ENCODE peak calls at places on chromosomes 4 and X, in eight cellular contexts. D is sigmoid colon; W is coronary artery; K is pancreas; B is CD8-positive, alpha-beta T cell; P is hepatocyte; Y is AG04450; X is HCT116. L is an unnamed sample.
A peak's percentile ranks its signal among the peaks of the same experiment; 100 is the strongest.

GRCh38 chrX:138128025-138128671 is 562.2 kb downstream of the ZIC3 start:
- DNase-seq in X (peak; percentile 1), D (no peak), Y (no peak), K (peak; percentile 15), B (no peak), W (no peak), P (peak; percentile 40), L (no peak)

GRCh38 chrX:40996886-40997530 is 88.2 kb upstream of the USP9X start:
- DNase-seq in P (peak; percentile 78), K (no peak), W (no peak), X (peak; percentile 42), D (no peak), B (no peak), Y (no peak), L (no peak)

GRCh38 chr4:121594796-121595526 is 101.8 kb downstream of the ANXA5 start:
- DNase-seq in B (no peak), Y (no peak), W (no peak), P (peak; percentile 13), K (peak; percentile 9), D (peak; percentile 64), X (no peak), L (no peak)

GRCh38 chrX:274904-275475 is 6.2 kb upstream of the PLCXD1 start:
- DNase-seq in X (no peak), D (no peak), Y (no peak), P (peak; percentile 72), W (no peak), K (no peak), B (no peak), L (peak; percentile 77)

GRCh38 chr4:77745792-77746191 is 73.4 kb downstream of the CNOT6L start:
- DNase-seq in B (no peak), D (no peak), P (no peak), Y (no peak), W (no peak), K (no peak), X (no peak), L (no peak)

GRCh38 chr4:73606465-73606974 is 13.7 kb downstream of the RASSF6 start:
- DNase-seq in X (no peak), Y (no peak), B (no peak), D (no peak), K (no peak), P (peak; percentile 23), W (no peak), L (no peak)

GRCh38 chr4:96736352-96736889 is 896.5 kb downstream of the PDHA2 start:
- DNase-seq in D (no peak), Y (no peak), B (no peak), W (no peak), K (no peak), P (peak; percentile 32), X (peak; percentile 64), L (no peak)

GRCh38 chr4:157907224-157907623 is 265.6 kb downstream of the GASK1B start:
- DNase-seq in Y (no peak), B (no peak), X (no peak), K (no peak), D (no peak), W (no peak), P (no peak), L (no peak)

GRCh38 chr4:25813705-25814104 is 49.1 kb downstream of the SEL1L3 start:
- DNase-seq in D (no peak), P (no peak), Y (peak; percentile 34), X (no peak), B (no peak), W (no peak), K (peak; percentile 35), L (no peak)

GRCh38 chrX:143304518-143304917 is 212.8 kb downstream of the SPANXN3 start:
- DNase-seq in D (no peak), Y (no peak), W (no peak), B (no peak), K (no peak), X (no peak), P (no peak), L (no peak)

GRCh38 chr4:4477796-4478195 is 64.1 kb downstream of the STX18 start:
- DNase-seq in P (no peak), D (no peak), Y (no peak), W (no peak), X (no peak), B (no peak), K (peak; percentile 32), L (no peak)

GRCh38 chr4:74623041-74623440 is 171.3 kb downstream of the BTC start:
- DNase-seq in D (no peak), W (no peak), B (no peak), P (peak; percentile 65), K (no peak), Y (no peak), X (peak; percentile 82), L (no peak)

GRCh38 chr4:151455212-151455611 is 46.2 kb downstream of the FHIP1A start:
- DNase-seq in D (no peak), W (no peak), Y (no peak), P (no peak), X (no peak), K (no peak), B (no peak), L (no peak)

GRCh38 chr4:111937368-111937767 is 207.9 kb upstream of the FAM241A start:
- DNase-seq in D (no peak), K (no peak), W (no peak), Y (no peak), B (no peak), P (peak; percentile 37), X (peak; percentile 48), L (no peak)

GRCh38 chr4:180947421-180947820 is 1295.8 kb upstream of the TENM3 start:
- DNase-seq in D (no peak), W (no peak), K (no peak), Y (no peak), P (peak; percentile 24), X (peak; percentile 16), B (no peak), L (no peak)

GRCh38 chr4:142845293-142846070 is 619 bp downstream of the INPP4B start:
- DNase-seq in W (peak; percentile 77), X (no peak), D (peak; percentile 62), B (no peak), Y (no peak), K (peak; percentile 13), P (peak; percentile 28), L (no peak)

GRCh38 chr4:40316782-40317635 is 18.1 kb upstream of the CHRNA9 start:
- DNase-seq in X (peak; percentile 80), P (peak; percentile 87), B (peak; percentile 43), W (peak; percentile 76), K (peak; percentile 76), D (peak; percentile 73), Y (peak; percentile 69), L (no peak)

GRCh38 chr4:3074846-3075651 is 568 bp downstream of the HTT start:
- DNase-seq in D (peak; percentile 73), X (peak; percentile 27), W (peak; percentile 84), B (no peak), Y (no peak), K (peak; percentile 47), P (peak; percentile 89), L (peak; percentile 82)

GRCh38 chrX:136529795-136530194 is 2.2 kb upstream of the VGLL1 start:
- DNase-seq in D (no peak), W (no peak), X (no peak), K (no peak), Y (no peak), B (no peak), P (no peak), L (no peak)

GRCh38 chrX:136528645-136529315 is 3.2 kb upstream of the VGLL1 start:
- DNase-seq in K (no peak), P (peak; percentile 7), X (no peak), B (no peak), Y (no peak), D (no peak), W (no peak), L (no peak)

GRCh38 chrX:136531951-136532350 is at the start of gene VGLL1:
- DNase-seq in D (no peak), B (no peak), Y (no peak), P (peak; percentile 21), X (no peak), W (no peak), K (no peak), L (no peak)

GRCh38 chrX:136538811-136539210 is 6.8 kb downstream of the VGLL1 start:
- DNase-seq in P (no peak), K (no peak), W (no peak), X (no peak), B (no peak), D (no peak), Y (no peak), L (no peak)

GRCh38 chrX:136534131-136534530 is 2.1 kb downstream of the VGLL1 start:
- DNase-seq in K (no peak), P (no peak), W (no peak), B (no peak), D (no peak), X (no peak), Y (no peak), L (no peak)
- TF ChIP-seq CTCF in K (no peak), P (no peak), W (no peak), B (no peak), D (no peak), X (no peak), Y (no peak), L (no peak)

GRCh38 chr4:100511906-100512305 is 5.9 kb downstream of the EMCN start:
- DNase-seq in B (no peak), K (no peak), P (no peak), W (no peak), D (no peak), X (no peak), Y (no peak), L (no peak)

GRCh38 chr4:100516225-100516624 is 1.6 kb downstream of the EMCN start:
- DNase-seq in Y (no peak), D (no peak), K (no peak), P (no peak), W (no peak), X (no peak), B (no peak), L (no peak)

GRCh38 chr4:100519205-100519604 is 1.4 kb upstream of the EMCN start:
- DNase-seq in X (no peak), B (no peak), W (no peak), P (no peak), K (no peak), Y (no peak), D (no peak), L (no peak)

GRCh38 chr4:100517864-100518341 is at the start of gene EMCN:
- DNase-seq in B (no peak), W (no peak), Y (no peak), X (no peak), K (no peak), P (no peak), D (no peak), L (no peak)
- H3K4me3 ChIP-seq in B (no peak within 1 kb of the TSS), W (peak within 1 kb of the TSS; percentile 42), Y (no peak within 1 kb of the TSS), X (no peak within 1 kb of the TSS), K (no peak within 1 kb of the TSS), P (no peak within 1 kb of the TSS), D (peak within 1 kb of the TSS; percentile 4), L (peak within 1 kb of the TSS; percentile 36)

GRCh38 chrX:56763556-56764152 is 34.6 kb downstream of the NBDY start:
- DNase-seq in B (no peak), X (no peak), Y (no peak), D (peak; percentile 92), W (peak; percentile 84), K (peak; percentile 90), P (no peak), L (peak; percentile 87)
- TF ChIP-seq CTCF in B (no peak), X (no peak), Y (no peak), D (no peak), W (no peak), K (no peak), P (no peak), L (peak; percentile 50)

GRCh38 chrX:48831909-48832291 is 3.5 kb downstream of the PCSK1N start:
- DNase-seq in B (no peak), D (no peak), Y (no peak), X (no peak), W (no peak), K (no peak), P (no peak), L (no peak)
- H3K4me3 ChIP-seq in B (no peak overlapping the region), D (no peak overlapping the region), Y (no peak overlapping the region), X (no peak overlapping the region), W (no peak overlapping the region), K (no peak overlapping the region), P (no peak overlapping the region), L (peak overlapping the region; percentile 24)

GRCh38 chrX:73289039-73289438 is 74.4 kb upstream of the NAP1L2 start:
- DNase-seq in K (no peak), P (no peak), D (no peak), X (no peak), W (no peak), Y (no peak), B (no peak), L (no peak)
- TF ChIP-seq CTCF in K (no peak), P (no peak), D (no peak), X (peak; percentile 22), W (no peak), Y (no peak), B (no peak), L (no peak)